ENCODE peak calls at places on chromosomes 5 and 9, in nine cellular contexts. One of them, this sample, is unnamed.

GRCh38 chr9:77927265-77927664 is 104.3 kb downstream of the GNAQ start:
- DNase-seq in fibroblast of pulmonary artery: peak
- DNase-seq in activated naive CD8-positive, alpha-beta T cell treated with anti-CD3 and anti-CD28 coated beads, Interleukin-2, amount 50 U/mL, for 24 hours: no peak
- DNase-seq in NCI-H510A: no peak
- DNase-seq in dorsolateral prefrontal cortex: no peak
- DNase-seq in DMS79: no peak
- DNase-seq in NCI-H1436: no peak
- DNase-seq in GM06990: no peak
- DNase-seq in T1000: no peak
- DNase-seq in this sample: peak

GRCh38 chr5:59542841-59543825 is 350.4 kb downstream of the PDE4D start:
- DNase-seq in fibroblast of pulmonary artery: peak
- DNase-seq in activated naive CD8-positive, alpha-beta T cell treated with anti-CD3 and anti-CD28 coated beads, Interleukin-2, amount 50 U/mL, for 24 hours: no peak
- DNase-seq in NCI-H510A: no peak
- DNase-seq in dorsolateral prefrontal cortex: no peak
- DNase-seq in DMS79: peak
- DNase-seq in NCI-H1436: no peak
- DNase-seq in GM06990: no peak
- DNase-seq in T1000: no peak
- DNase-seq in this sample: peak

GRCh38 chr5:147949711-147950573 is 43.6 kb upstream of the C5orf46 start:
- DNase-seq in fibroblast of pulmonary artery: peak
- DNase-seq in activated naive CD8-positive, alpha-beta T cell treated with anti-CD3 and anti-CD28 coated beads, Interleukin-2, amount 50 U/mL, for 24 hours: no peak
- DNase-seq in NCI-H510A: no peak
- DNase-seq in dorsolateral prefrontal cortex: no peak
- DNase-seq in DMS79: no peak
- DNase-seq in NCI-H1436: peak
- DNase-seq in GM06990: peak
- DNase-seq in T1000: no peak
- DNase-seq in this sample: peak

GRCh38 chr5:10740384-10740783 is 20.6 kb downstream of the DAP start:
- DNase-seq in fibroblast of pulmonary artery: no peak
- DNase-seq in activated naive CD8-positive, alpha-beta T cell treated with anti-CD3 and anti-CD28 coated beads, Interleukin-2, amount 50 U/mL, for 24 hours: no peak
- DNase-seq in NCI-H510A: no peak
- DNase-seq in dorsolateral prefrontal cortex: no peak
- DNase-seq in DMS79: no peak
- DNase-seq in NCI-H1436: no peak
- DNase-seq in GM06990: no peak
- DNase-seq in T1000: no peak
- DNase-seq in this sample: no peak

GRCh38 chr5:135594416-135594960 is 15.7 kb upstream of the CXCL14 start:
- DNase-seq in fibroblast of pulmonary artery: no peak
- DNase-seq in activated naive CD8-positive, alpha-beta T cell treated with anti-CD3 and anti-CD28 coated beads, Interleukin-2, amount 50 U/mL, for 24 hours: no peak
- DNase-seq in NCI-H510A: no peak
- DNase-seq in dorsolateral prefrontal cortex: no peak
- DNase-seq in DMS79: no peak
- DNase-seq in NCI-H1436: no peak
- DNase-seq in GM06990: no peak
- DNase-seq in T1000: no peak
- DNase-seq in this sample: no peak

GRCh38 chr5:89851911-89852310 is 557.6 kb downstream of the CETN3 start:
- DNase-seq in fibroblast of pulmonary artery: no peak
- DNase-seq in activated naive CD8-positive, alpha-beta T cell treated with anti-CD3 and anti-CD28 coated beads, Interleukin-2, amount 50 U/mL, for 24 hours: no peak
- DNase-seq in NCI-H510A: no peak
- DNase-seq in dorsolateral prefrontal cortex: no peak
- DNase-seq in DMS79: no peak
- DNase-seq in NCI-H1436: no peak
- DNase-seq in GM06990: no peak
- DNase-seq in T1000: no peak
- DNase-seq in this sample: no peak

GRCh38 chr5:78499485-78499884 is 139.1 kb downstream of the SCAMP1 start:
- DNase-seq in fibroblast of pulmonary artery: no peak
- DNase-seq in activated naive CD8-positive, alpha-beta T cell treated with anti-CD3 and anti-CD28 coated beads, Interleukin-2, amount 50 U/mL, for 24 hours: no peak
- DNase-seq in NCI-H510A: no peak
- DNase-seq in dorsolateral prefrontal cortex: no peak
- DNase-seq in DMS79: no peak
- DNase-seq in NCI-H1436: no peak
- DNase-seq in GM06990: no peak
- DNase-seq in T1000: no peak
- DNase-seq in this sample: no peak

GRCh38 chr5:71924980-71925379 is 182.3 kb upstream of the MAP1B start:
- DNase-seq in fibroblast of pulmonary artery: peak
- DNase-seq in activated naive CD8-positive, alpha-beta T cell treated with anti-CD3 and anti-CD28 coated beads, Interleukin-2, amount 50 U/mL, for 24 hours: no peak
- DNase-seq in NCI-H510A: peak
- DNase-seq in dorsolateral prefrontal cortex: no peak
- DNase-seq in DMS79: no peak
- DNase-seq in NCI-H1436: no peak
- DNase-seq in GM06990: no peak
- DNase-seq in T1000: no peak
- DNase-seq in this sample: no peak

GRCh38 chr9:37667706-37668672 is 17.2 kb downstream of the FRMPD1 start:
- DNase-seq in fibroblast of pulmonary artery: no peak
- DNase-seq in activated naive CD8-positive, alpha-beta T cell treated with anti-CD3 and anti-CD28 coated beads, Interleukin-2, amount 50 U/mL, for 24 hours: no peak
- DNase-seq in NCI-H510A: peak
- DNase-seq in dorsolateral prefrontal cortex: no peak
- DNase-seq in DMS79: peak
- DNase-seq in NCI-H1436: no peak
- DNase-seq in GM06990: no peak
- DNase-seq in T1000: no peak
- DNase-seq in this sample: peak

GRCh38 chr5:125549322-125549871 is 803.0 kb upstream of the ZNF608 start:
- DNase-seq in fibroblast of pulmonary artery: peak
- DNase-seq in activated naive CD8-positive, alpha-beta T cell treated with anti-CD3 and anti-CD28 coated beads, Interleukin-2, amount 50 U/mL, for 24 hours: no peak
- DNase-seq in NCI-H510A: no peak
- DNase-seq in dorsolateral prefrontal cortex: no peak
- DNase-seq in DMS79: no peak
- DNase-seq in NCI-H1436: no peak
- DNase-seq in GM06990: no peak
- DNase-seq in T1000: no peak
- DNase-seq in this sample: peak

GRCh38 chr9:134099123-134099761 is 31.4 kb upstream of the BRD3 start:
- DNase-seq in fibroblast of pulmonary artery: peak
- DNase-seq in activated naive CD8-positive, alpha-beta T cell treated with anti-CD3 and anti-CD28 coated beads, Interleukin-2, amount 50 U/mL, for 24 hours: peak
- DNase-seq in NCI-H510A: no peak
- DNase-seq in dorsolateral prefrontal cortex: no peak
- DNase-seq in DMS79: peak
- DNase-seq in NCI-H1436: peak
- DNase-seq in GM06990: peak
- DNase-seq in T1000: peak
- DNase-seq in this sample: peak